ENCODE peak calls at places on chromosome 6, in eight cellular contexts. One of them, this sample, is unnamed.

GRCh38 chr6:11654876-11655275 is 117.3 kb downstream of the TMEM170B start:
- DNase-seq in foreskin melanocyte: no peak
- DNase-seq in NCI-H446 treated with DMSO at 0.1 percent for 48 hours: no peak
- DNase-seq in A172: no peak
- DNase-seq in activated CD4-positive, CD25-positive, alpha-beta regulatory T cell: no peak
- DNase-seq in KBM-7: no peak
- DNase-seq in GM12891: no peak
- DNase-seq in cardiac muscle cell: no peak
- DNase-seq in this sample: no peak

GRCh38 chr6:20542927-20543602 is 8.8 kb downstream of the CDKAL1 start:
- DNase-seq in cardiac muscle cell: no peak
- DNase-seq in GM12891: no peak
- DNase-seq in NCI-H446 treated with DMSO at 0.1 percent for 48 hours: no peak
- DNase-seq in activated CD4-positive, CD25-positive, alpha-beta regulatory T cell: no peak
- DNase-seq in KBM-7: no peak
- DNase-seq in foreskin melanocyte: peak
- DNase-seq in A172: peak
- DNase-seq in this sample: no peak

GRCh38 chr6:51743999-51744398 is 343.4 kb downstream of the PKHD1 start:
- DNase-seq in A172: no peak
- DNase-seq in activated CD4-positive, CD25-positive, alpha-beta regulatory T cell: no peak
- DNase-seq in foreskin melanocyte: no peak
- DNase-seq in NCI-H446 treated with DMSO at 0.1 percent for 48 hours: no peak
- DNase-seq in cardiac muscle cell: no peak
- DNase-seq in KBM-7: no peak
- DNase-seq in GM12891: no peak
- DNase-seq in this sample: no peak

GRCh38 chr6:43491750-43492661 is 14.6 kb downstream of the TJAP1 start:
- DNase-seq in A172: peak
- DNase-seq in GM12891: no peak
- DNase-seq in NCI-H446 treated with DMSO at 0.1 percent for 48 hours: peak
- DNase-seq in cardiac muscle cell: no peak
- DNase-seq in KBM-7: no peak
- DNase-seq in activated CD4-positive, CD25-positive, alpha-beta regulatory T cell: no peak
- DNase-seq in foreskin melanocyte: peak
- DNase-seq in this sample: no peak

GRCh38 chr6:27545271-27546046 is 72.6 kb upstream of the ZNF184 start:
- DNase-seq in cardiac muscle cell: peak
- DNase-seq in GM12891: no peak
- DNase-seq in NCI-H446 treated with DMSO at 0.1 percent for 48 hours: no peak
- DNase-seq in activated CD4-positive, CD25-positive, alpha-beta regulatory T cell: no peak
- DNase-seq in A172: peak
- DNase-seq in KBM-7: no peak
- DNase-seq in foreskin melanocyte: peak
- DNase-seq in this sample: no peak

GRCh38 chr6:37547564-37548061 is 47.9 kb upstream of the CCDC167 start:
- DNase-seq in A172: peak
- DNase-seq in GM12891: no peak
- DNase-seq in NCI-H446 treated with DMSO at 0.1 percent for 48 hours: peak
- DNase-seq in activated CD4-positive, CD25-positive, alpha-beta regulatory T cell: no peak
- DNase-seq in cardiac muscle cell: no peak
- DNase-seq in KBM-7: no peak
- DNase-seq in foreskin melanocyte: no peak
- DNase-seq in this sample: no peak

GRCh38 chr6:36701401-36701991 is 3.9 kb downstream of the RAB44 start:
- DNase-seq in KBM-7: no peak
- DNase-seq in cardiac muscle cell: no peak
- DNase-seq in NCI-H446 treated with DMSO at 0.1 percent for 48 hours: no peak
- DNase-seq in foreskin melanocyte: no peak
- DNase-seq in GM12891: no peak
- DNase-seq in activated CD4-positive, CD25-positive, alpha-beta regulatory T cell: no peak
- DNase-seq in A172: peak
- DNase-seq in this sample: no peak

GRCh38 chr6:33490198-33490597 is 35.8 kb downstream of the ZBTB9 start:
- DNase-seq in NCI-H446 treated with DMSO at 0.1 percent for 48 hours: no peak
- DNase-seq in GM12891: no peak
- DNase-seq in activated CD4-positive, CD25-positive, alpha-beta regulatory T cell: no peak
- DNase-seq in KBM-7: no peak
- DNase-seq in A172: peak
- DNase-seq in foreskin melanocyte: no peak
- DNase-seq in cardiac muscle cell: peak
- DNase-seq in this sample: no peak